ENCODE peak calls at places on chromosomes 6 and 20, in five cellular contexts. C, A, S, J and U are unnamed samples.

GRCh38 chr6:139914910-139915309 is 540.5 kb upstream of the CITED2 start:
- DNase-seq in C (no peak), A (no peak), S (no peak), J (no peak), U (no peak)

GRCh38 chr6:100467144-100468012 is 2.7 kb upstream of the SIM1 start:
- DNase-seq in C (no peak), A (no peak), S (no peak), J (no peak), U (no peak)

GRCh38 chr6:97947841-97948240 is 664.8 kb upstream of the MMS22L start:
- DNase-seq in C (peak), A (no peak), S (peak), J (peak), U (no peak)

GRCh38 chr20:60249436-60249835 is 291.2 kb downstream of the CDH26 start:
- DNase-seq in C (peak), A (no peak), S (no peak), J (no peak), U (no peak)

GRCh38 chr6:127518212-127518709 is 874 bp downstream of the MTCL3 start:
- DNase-seq in C (no peak), A (no peak), S (no peak), J (no peak), U (no peak)

GRCh38 chr6:91490672-91491071 is 903.8 kb upstream of the MAP3K7 start:
- DNase-seq in C (no peak), A (no peak), S (no peak), J (no peak), U (no peak)

GRCh38 chr6:113997106-113997505 is 26.2 kb upstream of the HDAC2 start:
- DNase-seq in C (no peak), A (no peak), S (no peak), J (no peak), U (no peak)

GRCh38 chr6:138550346-138550767 is 51.1 kb upstream of the NHSL1 start:
- DNase-seq in C (no peak), A (no peak), S (no peak), J (no peak), U (no peak)

GRCh38 chr6:144266091-144266649 is 19.0 kb upstream of the UTRN start:
- DNase-seq in C (no peak), A (no peak), S (no peak), J (peak), U (no peak)